ENCODE peak calls at places on chromosomes 16 and 17, in seven cellular contexts. H, F, M, Q, S, L and R are unnamed samples.

GRCh38 chr17:8029121-8029520 is 9.7 kb upstream of the ALOX15B start:
- DNase-seq in H (no peak), L (no peak), Q (no peak), F (no peak), M (no peak), S (no peak), R (no peak)

GRCh38 chr17:65638221-65638940 is 76.9 kb upstream of the AXIN2 start:
- DNase-seq in Q (no peak), S (peak), M (peak), L (no peak), F (no peak), H (no peak), R (no peak)

GRCh38 chr17:79325707-79326106 is 251.1 kb downstream of the ENGASE start:
- DNase-seq in Q (no peak), L (no peak), S (no peak), H (no peak), F (no peak), M (no peak), R (no peak)

GRCh38 chr17:13931111-13931526 is 138.2 kb upstream of the COX10 start:
- DNase-seq in M (peak), S (peak), Q (peak), F (peak), L (no peak), H (no peak), R (no peak)

GRCh38 chr17:64306850-64307463 is 43.9 kb upstream of the TEX2 start:
- DNase-seq in F (peak), L (peak), Q (peak), H (peak), S (peak), M (peak), R (no peak)

GRCh38 chr17:19301274-19301946 is 61.1 kb downstream of the B9D1 start:
- DNase-seq in H (peak), Q (no peak), L (no peak), F (no peak), M (no peak), S (no peak), R (no peak)

GRCh38 chr17:37833237-37833859 is 88.5 kb upstream of the HNF1B start:
- DNase-seq in F (no peak), H (no peak), Q (no peak), S (no peak), L (peak), M (no peak), R (no peak)

GRCh38 chr16:78925071-78925714 is 675.3 kb downstream of the MAF start:
- DNase-seq in S (no peak), L (peak), M (no peak), H (peak), F (no peak), Q (no peak), R (no peak)

GRCh38 chr17:42311240-42312034 is 23.1 kb downstream of the STAT5A start:
- DNase-seq in H (peak), Q (peak), S (peak), F (peak), L (peak), M (peak), R (peak)

GRCh38 chr17:41959336-41960095 is 7.1 kb upstream of the CNP start:
- DNase-seq in H (no peak), L (no peak), Q (no peak), M (peak), S (peak), F (no peak), R (no peak)

GRCh38 chr16:28930652-28931051 is 1.1 kb upstream of the CD19 start:
- DNase-seq in M (no peak), H (no peak), S (no peak), Q (no peak), F (no peak), L (no peak), R (no peak)

GRCh38 chr17:81840826-81841778 is 6.3 kb upstream of the PPP1R27 start:
- DNase-seq in H (peak), S (no peak), M (no peak), F (no peak), Q (peak), L (no peak), R (no peak)

GRCh38 chr16:89297156-89297869 is 79.8 kb downstream of the ZNF778 start:
- DNase-seq in M (no peak), L (no peak), S (peak), F (no peak), Q (no peak), H (no peak), R (no peak)

GRCh38 chr16:55508941-55509920 is at the start of gene LPCAT2:
- DNase-seq in L (peak), S (peak), H (peak), M (peak), Q (peak), F (peak), R (no peak)

GRCh38 chr17:7370853-7371252 is 10.0 kb upstream of the TNK1 start:
- DNase-seq in H (no peak), M (no peak), Q (no peak), F (no peak), S (no peak), L (no peak), R (no peak)

GRCh38 chr16:16915771-16916170 is 536.8 kb downstream of the NPIPA7 start:
- DNase-seq in L (no peak), M (no peak), Q (no peak), S (no peak), H (no peak), F (no peak), R (no peak)

GRCh38 chr17:17682737-17683675 is 1.7 kb downstream of the RAI1 start:
- DNase-seq in S (peak), F (peak), L (peak), H (peak), M (peak), Q (peak), R (no peak)

GRCh38 chr16:87764600-87765472 is 950 bp downstream of the KLHDC4 start:
- DNase-seq in F (no peak), M (no peak), S (no peak), L (no peak), Q (no peak), H (no peak), R (no peak)

GRCh38 chr16:10942352-10943297 is at the start of gene DEXI:
- DNase-seq in S (peak), M (peak), H (peak), F (peak), L (peak), Q (peak), R (peak)

GRCh38 chr17:35748323-35748960 is 4.6 kb downstream of the GAS2L2 start:
- DNase-seq in M (no peak), H (no peak), L (no peak), S (no peak), Q (no peak), F (no peak), R (no peak)

GRCh38 chr17:62064791-62065563 is at the start of gene MED13:
- DNase-seq in Q (peak), S (peak), F (peak), H (peak), L (peak), M (no peak), R (no peak)

GRCh38 chr16:31219154-31219741 is 2.3 kb upstream of the PYDC1 start:
- DNase-seq in H (no peak), L (no peak), M (no peak), S (no peak), F (no peak), Q (no peak), R (no peak)

GRCh38 chr17:83014297-83014696 is 65.1 kb upstream of the METRNL start:
- DNase-seq in S (no peak), F (no peak), H (no peak), L (no peak), M (no peak), Q (no peak), R (no peak)

GRCh38 chr17:9386401-9386800 is 189.2 kb downstream of the STX8 start:
- DNase-seq in F (no peak), H (no peak), L (no peak), M (no peak), S (peak), Q (no peak), R (peak)

GRCh38 chr16:80480664-80481063 is 60.1 kb upstream of the DYNLRB2 start:
- DNase-seq in M (no peak), F (no peak), L (no peak), Q (no peak), H (no peak), S (no peak), R (no peak)

GRCh38 chr17:62714016-62714777 is 86.7 kb downstream of the MRC2 start:
- DNase-seq in F (no peak), M (no peak), S (peak), Q (no peak), H (no peak), L (peak), R (no peak)

DNA sequence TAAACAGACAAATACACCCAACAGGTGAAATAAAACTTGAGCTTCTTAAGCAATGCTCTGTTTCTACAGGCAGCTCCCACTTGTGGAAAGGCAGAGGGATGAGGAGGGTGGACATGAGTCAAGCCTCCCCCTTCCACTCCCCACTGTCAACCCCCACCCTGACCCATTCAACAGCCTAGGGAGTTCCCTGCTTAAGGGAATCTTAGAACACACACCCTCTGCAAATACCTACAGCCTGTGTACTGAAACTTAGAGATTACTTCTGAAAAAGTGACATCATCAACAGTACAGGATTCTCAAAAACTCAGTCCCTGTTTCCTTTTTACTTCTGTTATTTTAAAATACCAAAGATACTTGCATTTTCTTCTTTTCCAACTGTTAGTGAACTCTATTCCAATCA is 345.4 kb downstream of the SOX9 start:
- DNase-seq in H (no peak), M (no peak), S (peak), F (no peak), L (peak), Q (no peak), R (peak)
- H3K4me3 ChIP-seq in H (no peak), M (no peak), S (no peak), F (no peak), L (no peak), Q (no peak), R (peak)

GRCh38 chr16:73951541-73951940 is 345.1 kb upstream of the PSMD7 start:
- DNase-seq in S (peak), Q (no peak), F (peak), H (no peak), L (no peak), M (no peak), R (no peak)

GRCh38 chr16:73949574-73950348 is 346.9 kb upstream of the PSMD7 start:
- DNase-seq in M (no peak), H (no peak), S (peak), F (no peak), Q (peak), L (no peak), R (peak)

GRCh38 chr16:73956592-73957495 is 339.8 kb upstream of the PSMD7 start:
- DNase-seq in H (no peak), L (no peak), M (peak), Q (peak), F (peak), S (peak), R (no peak)

DNA sequence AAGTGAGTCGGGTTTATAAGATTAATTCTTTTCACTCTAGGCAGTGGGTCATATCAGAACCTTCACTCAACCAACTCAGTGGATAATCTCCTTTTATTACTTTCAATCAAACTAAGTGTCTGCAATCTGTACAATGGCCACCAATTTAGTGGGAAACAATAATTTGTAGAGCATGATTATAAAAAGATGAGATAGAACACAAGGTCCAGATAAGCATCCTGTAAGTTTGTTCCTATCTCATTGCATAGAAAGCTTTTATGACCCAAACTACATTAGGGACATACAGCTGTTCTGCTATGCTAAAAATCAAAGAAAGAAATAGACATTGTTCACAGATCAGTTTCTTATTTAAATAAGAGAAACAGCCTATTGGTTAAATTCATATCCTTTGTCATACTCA is 341.4 kb upstream of the PSMD7 start:
- DNase-seq in L (no peak), Q (no peak), F (no peak), H (no peak), S (no peak), M (no peak), R (no peak)
- TF ChIP-seq CTCF in L (no peak), Q (no peak), F (no peak), H (no peak), S (no peak), M (no peak), R (no peak)

GRCh38 chr16:4519274-4520058 is 19.1 kb downstream of the CDIP1 start:
- DNase-seq in H (no peak), Q (no peak), S (no peak), M (no peak), F (no peak), L (no peak), R (no peak)
- H3K4me3 ChIP-seq in H (no peak), Q (no peak), S (no peak), M (no peak), F (no peak), L (no peak), R (no peak)

DNA sequence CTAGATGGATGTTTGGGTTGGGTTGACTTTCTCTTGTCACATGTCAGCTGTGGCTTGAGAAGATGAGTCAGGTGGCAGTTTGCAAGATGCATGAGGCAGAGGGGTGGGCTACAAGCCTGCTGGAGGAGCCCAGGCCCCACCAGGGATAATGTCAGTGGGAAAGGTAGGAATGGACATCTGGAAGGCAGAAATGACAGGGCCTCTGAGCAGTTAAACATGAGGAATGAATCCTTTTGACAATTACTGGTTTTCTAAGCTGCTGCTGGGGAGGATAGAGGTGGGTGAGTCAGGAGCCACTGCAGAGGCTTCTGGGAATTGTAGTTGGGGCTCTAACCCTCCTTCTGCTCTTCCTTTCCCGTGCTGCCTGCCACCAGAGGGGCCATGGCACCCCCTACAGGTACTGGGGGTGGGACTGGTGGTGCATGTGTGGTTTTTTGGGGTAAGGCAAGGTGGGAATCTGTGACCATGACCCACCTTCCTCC is 15.7 kb downstream of the SLC52A1 start:
- DNase-seq in S (no peak), H (no peak), L (no peak), Q (no peak), M (no peak), F (no peak), R (no peak)
- TF ChIP-seq CTCF in S (peak), H (peak), L (no peak), Q (no peak), M (peak), F (no peak), R (no peak)

DNA sequence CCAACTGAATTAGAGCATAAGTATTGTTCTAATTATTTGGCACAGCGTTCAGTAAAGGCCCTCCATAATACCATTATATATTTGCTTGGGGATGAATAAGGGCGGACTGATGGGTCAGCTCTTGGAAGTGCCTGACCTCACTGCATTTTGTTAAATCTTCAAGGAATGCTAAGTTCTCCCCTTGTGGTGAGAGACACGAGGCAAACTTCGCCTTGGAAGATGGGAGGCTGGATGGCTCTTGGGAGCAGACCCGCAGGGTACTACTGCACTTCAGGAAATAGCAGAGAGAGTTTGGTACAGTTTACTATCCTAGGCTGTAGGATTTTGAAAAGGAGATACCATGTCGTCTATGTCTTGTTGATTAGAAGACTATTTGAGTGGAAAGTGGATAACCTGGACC is 87.0 kb upstream of the RPRML start:
- DNase-seq in Q (no peak), L (no peak), S (no peak), F (no peak), H (no peak), M (no peak), R (no peak)
- H3K4me3 ChIP-seq in Q (no peak), L (no peak), S (peak), F (no peak), H (no peak), M (no peak), R (no peak)

GRCh38 chr17:76153640-76154039 is 12.6 kb upstream of the FOXJ1 start:
- DNase-seq in L (peak), Q (no peak), S (peak), M (no peak), H (no peak), F (no peak), R (no peak)
- TF ChIP-seq CTCF in L (no peak), Q (no peak), S (peak), M (peak), H (no peak), F (no peak), R (peak)

DNA sequence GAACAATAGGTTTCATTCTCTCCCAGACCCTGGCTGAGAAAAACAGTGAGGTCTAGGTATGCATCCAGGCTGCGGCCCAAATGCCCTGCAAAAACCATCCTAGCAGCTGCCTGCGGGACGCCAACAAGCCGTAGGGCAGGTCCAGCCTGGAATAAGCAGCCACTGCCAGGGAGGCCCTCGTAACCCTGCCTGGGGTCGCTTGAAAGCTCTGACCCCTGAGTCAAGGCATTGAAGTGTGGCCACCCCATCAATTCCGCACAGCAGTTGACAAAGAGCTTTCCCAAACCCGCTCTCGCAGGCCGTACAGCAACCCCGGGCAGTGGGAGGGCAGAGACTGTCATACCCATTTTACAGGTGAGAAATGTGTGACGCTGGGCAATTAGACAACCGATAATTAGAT is 11.1 kb downstream of the TRPV1 start:
- DNase-seq in H (no peak), Q (no peak), S (no peak), F (no peak), M (no peak), L (no peak), R (no peak)
- H3K4me3 ChIP-seq in H (no peak), Q (no peak), S (no peak), F (no peak), M (no peak), L (no peak), R (no peak)

GRCh38 chr16:62190426-62190825 is 154.2 kb upstream of the CDH8 start:
- DNase-seq in F (no peak), L (no peak), H (no peak), Q (no peak), S (no peak), M (peak), R (no peak)
- TF ChIP-seq CTCF in F (no peak), L (no peak), H (no peak), Q (no peak), S (no peak), M (peak), R (peak)

GRCh38 chr17:30235386-30236296 is at the start of gene SLC6A4:
- DNase-seq in M (no peak), L (peak), H (peak), F (no peak), Q (no peak), S (peak), R (no peak)

GRCh38 chr17:30236297-30236624 is 764 bp upstream of the SLC6A4 start:
- DNase-seq in H (no peak), L (peak), M (no peak), F (no peak), Q (no peak), S (no peak), R (no peak)

GRCh38 chr17:30234296-30234695 is 1.2 kb downstream of the SLC6A4 start:
- DNase-seq in Q (no peak), F (no peak), M (no peak), H (no peak), L (peak), S (no peak), R (no peak)

GRCh38 chr17:30236807-30237206 is 1.3 kb upstream of the SLC6A4 start:
- DNase-seq in S (peak), Q (peak), H (peak), L (peak), F (peak), M (no peak), R (no peak)

DNA sequence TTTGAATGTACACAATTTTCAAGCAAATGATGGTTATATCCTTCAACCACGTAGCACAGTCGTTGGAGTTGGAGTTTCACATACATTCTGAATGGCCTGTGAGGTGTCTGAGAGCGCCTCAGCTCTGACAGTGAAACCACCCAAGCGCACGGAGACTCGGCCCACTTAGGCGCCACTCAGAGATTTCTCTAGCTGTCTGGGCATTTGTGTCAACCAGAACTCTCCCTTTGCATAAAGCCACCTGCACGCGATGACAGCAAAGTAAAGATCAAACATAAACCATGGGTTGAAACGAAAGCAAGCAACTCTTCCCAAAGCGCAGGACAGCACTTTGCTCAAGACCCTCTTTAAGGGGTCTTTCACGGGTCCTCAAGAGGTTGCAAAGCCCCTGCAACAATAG is 543 bp downstream of the SLC6A4 start:
- DNase-seq in M (no peak), F (no peak), L (peak), S (peak), H (no peak), Q (no peak), R (no peak)
- H3K4me3 ChIP-seq in M (peak), F (no peak), L (no peak), S (no peak), H (peak), Q (no peak), R (peak)